ENCODE peak calls at places on chromosomes 4 and X, in six cellular contexts. One of them, this sample, is unnamed.
A peak's percentile ranks its signal among the peaks of the same experiment; 100 is the strongest.

GRCh38 chrX:17078031-17078730 is 131.7 kb downstream of the REPS2 start:
- DNase-seq in PC-3: peak; percentile 42
- DNase-seq in pancreas: no peak
- DNase-seq in psoas muscle: no peak
- DNase-seq in stomach: no peak
- DNase-seq in endodermal cell: no peak
- DNase-seq in this sample: no peak

GRCh38 chr4:183140911-183141320 is 41.9 kb downstream of the WWC2 start:
- DNase-seq in PC-3: no peak
- DNase-seq in pancreas: no peak
- DNase-seq in psoas muscle: no peak
- DNase-seq in stomach: no peak
- DNase-seq in endodermal cell: no peak
- DNase-seq in this sample: no peak

GRCh38 chr4:7769936-7770674 is 169.6 kb downstream of the AFAP1 start:
- DNase-seq in PC-3: peak; percentile 15
- DNase-seq in pancreas: no peak
- DNase-seq in psoas muscle: no peak
- DNase-seq in stomach: no peak
- DNase-seq in endodermal cell: peak; percentile 81
- DNase-seq in this sample: no peak

GRCh38 chrX:74419861-74420193 is 1.5 kb upstream of the SLC16A2 start:
- DNase-seq in PC-3: peak; percentile 32
- DNase-seq in pancreas: peak; percentile 1
- DNase-seq in psoas muscle: no peak
- DNase-seq in stomach: no peak
- DNase-seq in endodermal cell: no peak
- DNase-seq in this sample: peak; percentile 14

GRCh38 chr4:151197258-151197657 is 79.7 kb upstream of the PRSS48 start:
- DNase-seq in PC-3: peak; percentile 9
- DNase-seq in pancreas: no peak
- DNase-seq in psoas muscle: no peak
- DNase-seq in stomach: no peak
- DNase-seq in endodermal cell: no peak
- DNase-seq in this sample: no peak

GRCh38 chrX:69080912-69081465 is 84.3 kb downstream of the PJA1 start:
- DNase-seq in PC-3: no peak
- DNase-seq in pancreas: no peak
- DNase-seq in psoas muscle: peak; percentile 41
- DNase-seq in stomach: no peak
- DNase-seq in endodermal cell: no peak
- DNase-seq in this sample: no peak

GRCh38 chr4:67918428-67918827 is 34.6 kb upstream of the TMPRSS11D start:
- DNase-seq in PC-3: peak; percentile 33
- DNase-seq in pancreas: no peak
- DNase-seq in psoas muscle: no peak
- DNase-seq in stomach: no peak
- DNase-seq in endodermal cell: no peak
- DNase-seq in this sample: no peak

GRCh38 chrX:129693343-129693742 is 38.6 kb upstream of the APLN start:
- DNase-seq in PC-3: no peak
- DNase-seq in pancreas: no peak
- DNase-seq in psoas muscle: no peak
- DNase-seq in stomach: no peak
- DNase-seq in endodermal cell: no peak
- DNase-seq in this sample: no peak

GRCh38 chr4:153495480-153496206 is 29.5 kb downstream of the TMEM131L start:
- DNase-seq in PC-3: peak; percentile 54
- DNase-seq in pancreas: no peak
- DNase-seq in psoas muscle: no peak
- DNase-seq in stomach: no peak
- DNase-seq in endodermal cell: no peak
- DNase-seq in this sample: no peak

GRCh38 chr4:144658908-144659307 is 13.0 kb downstream of the HHIP start:
- DNase-seq in PC-3: peak; percentile 44
- DNase-seq in pancreas: no peak
- DNase-seq in psoas muscle: no peak
- DNase-seq in stomach: no peak
- DNase-seq in endodermal cell: no peak
- DNase-seq in this sample: no peak

GRCh38 chrX:49225858-49226257 is 7.3 kb downstream of the CACNA1F start:
- DNase-seq in PC-3: no peak
- DNase-seq in pancreas: no peak
- DNase-seq in psoas muscle: no peak
- DNase-seq in stomach: no peak
- DNase-seq in endodermal cell: no peak
- DNase-seq in this sample: no peak

GRCh38 chrX:32687379-32687778 is 524.0 kb downstream of the DMD start:
- DNase-seq in PC-3: no peak
- DNase-seq in pancreas: no peak
- DNase-seq in psoas muscle: peak; percentile 17
- DNase-seq in stomach: no peak
- DNase-seq in endodermal cell: peak; percentile 46
- DNase-seq in this sample: no peak

GRCh38 chr4:30454504-30454903 is 265.7 kb upstream of the PCDH7 start:
- DNase-seq in PC-3: no peak
- DNase-seq in pancreas: no peak
- DNase-seq in psoas muscle: no peak
- DNase-seq in stomach: no peak
- DNase-seq in endodermal cell: no peak
- DNase-seq in this sample: no peak

GRCh38 chr4:36128689-36129088 is 115.6 kb downstream of the ARAP2 start:
- DNase-seq in PC-3: no peak
- DNase-seq in pancreas: no peak
- DNase-seq in psoas muscle: no peak
- DNase-seq in stomach: no peak
- DNase-seq in endodermal cell: no peak
- DNase-seq in this sample: no peak

GRCh38 chrX:111854778-111855490 is 21.0 kb upstream of the TRPC5OS start:
- DNase-seq in PC-3: no peak
- DNase-seq in pancreas: no peak
- DNase-seq in psoas muscle: no peak
- DNase-seq in stomach: no peak
- DNase-seq in endodermal cell: peak; percentile 71
- DNase-seq in this sample: no peak

GRCh38 chr4:77036206-77036605 is 39.6 kb downstream of the CCNI start:
- DNase-seq in PC-3: no peak
- DNase-seq in pancreas: no peak
- DNase-seq in psoas muscle: no peak
- DNase-seq in stomach: no peak
- DNase-seq in endodermal cell: no peak
- DNase-seq in this sample: no peak

GRCh38 chrX:111868726-111869638 is 7.0 kb upstream of the TRPC5OS start:
- DNase-seq in PC-3: peak; percentile 9
- DNase-seq in pancreas: no peak
- DNase-seq in psoas muscle: no peak
- DNase-seq in stomach: no peak
- DNase-seq in endodermal cell: peak; percentile 46
- DNase-seq in this sample: no peak

GRCh38 chr4:40939826-40940225 is 190.1 kb downstream of the NSUN7 start:
- DNase-seq in PC-3: no peak
- DNase-seq in pancreas: no peak
- DNase-seq in psoas muscle: no peak
- DNase-seq in stomach: no peak
- DNase-seq in endodermal cell: no peak
- DNase-seq in this sample: no peak

GRCh38 chr4:40363945-40364344 is 28.8 kb downstream of the CHRNA9 start:
- DNase-seq in PC-3: no peak
- DNase-seq in pancreas: no peak
- DNase-seq in psoas muscle: no peak
- DNase-seq in stomach: no peak
- DNase-seq in endodermal cell: no peak
- DNase-seq in this sample: no peak

GRCh38 chrX:154748712-154749339 is 2.1 kb downstream of the GAB3 start:
- DNase-seq in PC-3: peak; percentile 88
- DNase-seq in pancreas: no peak
- DNase-seq in psoas muscle: no peak
- DNase-seq in stomach: no peak
- DNase-seq in endodermal cell: peak; percentile 59
- DNase-seq in this sample: peak; percentile 25

GRCh38 chr4:123102897-123103489 is 180.6 kb upstream of the NUDT6 start:
- DNase-seq in PC-3: peak; percentile 54
- DNase-seq in pancreas: no peak
- DNase-seq in psoas muscle: no peak
- DNase-seq in stomach: no peak
- DNase-seq in endodermal cell: no peak
- DNase-seq in this sample: no peak

DNA sequence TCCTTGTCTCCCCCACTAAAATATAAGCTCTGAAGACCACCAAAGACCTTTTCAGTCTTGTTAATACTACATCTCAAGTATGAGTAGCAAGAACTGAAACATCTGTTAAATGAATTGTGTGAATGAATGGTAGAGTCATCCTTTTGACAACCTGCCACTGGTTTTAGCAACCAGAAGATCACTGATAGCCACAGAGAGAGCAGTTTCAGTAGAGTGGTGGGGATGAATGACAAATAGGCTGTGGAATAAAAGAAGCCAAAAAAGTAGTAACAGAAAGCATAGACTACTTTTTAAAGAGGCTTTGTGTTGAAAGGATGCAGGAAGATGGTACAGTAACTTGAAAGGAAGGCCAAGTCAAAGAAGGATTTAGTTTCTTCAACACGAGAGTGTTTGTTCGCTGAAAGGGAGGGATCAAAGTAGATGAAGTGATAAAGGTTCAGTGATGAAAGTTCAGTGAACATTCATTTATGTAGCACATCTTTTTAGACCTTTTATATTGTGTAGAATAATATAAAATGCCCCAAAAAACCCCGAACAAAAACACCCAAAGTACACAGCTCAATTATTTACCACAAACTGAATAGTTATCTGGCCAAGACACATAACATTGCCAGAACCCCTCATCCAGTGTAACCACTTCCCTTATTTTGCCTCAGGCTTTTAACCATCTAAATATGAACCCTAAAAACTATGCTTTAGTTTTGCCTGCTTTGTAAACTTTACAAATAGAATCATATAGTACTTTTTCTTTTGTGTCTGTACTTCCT is 40.1 kb upstream of the EIF1AX start:
- DNase-seq in PC-3: no peak
- DNase-seq in pancreas: no peak
- DNase-seq in psoas muscle: no peak
- DNase-seq in stomach: no peak
- DNase-seq in endodermal cell: no peak
- DNase-seq in this sample: no peak
- H3K36me3 ChIP-seq in PC-3: no peaks in the 10 kb centered on the region
- H3K36me3 ChIP-seq in pancreas: no peaks in the 10 kb centered on the region
- H3K36me3 ChIP-seq in psoas muscle: no peaks in the 10 kb centered on the region
- H3K36me3 ChIP-seq in stomach: peaks cover 20% of the 10 kb centered on the region
- H3K36me3 ChIP-seq in endodermal cell: peaks cover 22% of the 10 kb centered on the region
- H3K36me3 ChIP-seq in this sample: no peaks in the 10 kb centered on the region

GRCh38 chrX:2712428-2712827 is 21.3 kb downstream of the CD99 start:
- DNase-seq in PC-3: no peak
- DNase-seq in pancreas: no peak
- DNase-seq in psoas muscle: no peak
- DNase-seq in stomach: no peak
- DNase-seq in endodermal cell: no peak
- DNase-seq in this sample: no peak
- H3K36me3 ChIP-seq in PC-3: peaks cover 7% of the 10 kb centered on the region
- H3K36me3 ChIP-seq in pancreas: peaks cover 11% of the 10 kb centered on the region
- H3K36me3 ChIP-seq in psoas muscle: no peaks in the 10 kb centered on the region
- H3K36me3 ChIP-seq in stomach: peaks cover 47% of the 10 kb centered on the region
- H3K36me3 ChIP-seq in endodermal cell: peaks cover 45% of the 10 kb centered on the region
- H3K36me3 ChIP-seq in this sample: no peaks in the 10 kb centered on the region

GRCh38 chr4:37847311-37847710 is 20.8 kb downstream of the PGM2 start:
- DNase-seq in PC-3: no peak
- DNase-seq in pancreas: no peak
- DNase-seq in psoas muscle: no peak
- DNase-seq in stomach: no peak
- DNase-seq in endodermal cell: no peak
- DNase-seq in this sample: no peak

GRCh38 chr4:37844204-37844603 is 17.7 kb downstream of the PGM2 start:
- DNase-seq in PC-3: no peak
- DNase-seq in pancreas: no peak
- DNase-seq in psoas muscle: no peak
- DNase-seq in stomach: no peak
- DNase-seq in endodermal cell: no peak
- DNase-seq in this sample: no peak

GRCh38 chr4:37839426-37839825 is 12.9 kb downstream of the PGM2 start:
- DNase-seq in PC-3: no peak
- DNase-seq in pancreas: no peak
- DNase-seq in psoas muscle: no peak
- DNase-seq in stomach: no peak
- DNase-seq in endodermal cell: no peak
- DNase-seq in this sample: no peak

DNA sequence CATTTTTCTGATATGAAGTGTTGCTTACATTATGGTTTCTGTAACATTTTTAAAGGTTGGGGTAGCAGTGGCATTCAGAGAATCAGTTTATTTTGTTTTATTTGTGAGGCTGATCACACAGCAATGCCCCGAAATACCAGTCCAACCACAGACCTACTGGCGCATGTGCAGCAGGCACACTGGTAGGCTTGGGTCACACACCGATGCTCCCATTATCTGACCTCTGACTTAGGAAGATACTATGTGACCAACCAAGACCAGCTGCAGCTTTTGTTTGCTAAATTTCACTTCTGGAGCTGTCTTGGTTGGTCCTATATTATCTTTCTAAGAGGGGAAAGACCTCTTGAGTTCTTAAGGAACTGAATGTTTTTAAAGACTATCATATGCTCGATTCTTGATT is 18.7 kb downstream of the PGM2 start:
- DNase-seq in PC-3: no peak
- DNase-seq in pancreas: no peak
- DNase-seq in psoas muscle: no peak
- DNase-seq in stomach: no peak
- DNase-seq in endodermal cell: no peak
- DNase-seq in this sample: no peak
- H3K36me3 ChIP-seq in PC-3: peaks cover 13% of the 10 kb centered on the region
- H3K36me3 ChIP-seq in pancreas: no peaks in the 10 kb centered on the region
- H3K36me3 ChIP-seq in psoas muscle: no peaks in the 10 kb centered on the region
- H3K36me3 ChIP-seq in stomach: peaks cover 87% of the 10 kb centered on the region
- H3K36me3 ChIP-seq in endodermal cell: peaks cover 52% of the 10 kb centered on the region
- H3K36me3 ChIP-seq in this sample: no peaks in the 10 kb centered on the region

DNA sequence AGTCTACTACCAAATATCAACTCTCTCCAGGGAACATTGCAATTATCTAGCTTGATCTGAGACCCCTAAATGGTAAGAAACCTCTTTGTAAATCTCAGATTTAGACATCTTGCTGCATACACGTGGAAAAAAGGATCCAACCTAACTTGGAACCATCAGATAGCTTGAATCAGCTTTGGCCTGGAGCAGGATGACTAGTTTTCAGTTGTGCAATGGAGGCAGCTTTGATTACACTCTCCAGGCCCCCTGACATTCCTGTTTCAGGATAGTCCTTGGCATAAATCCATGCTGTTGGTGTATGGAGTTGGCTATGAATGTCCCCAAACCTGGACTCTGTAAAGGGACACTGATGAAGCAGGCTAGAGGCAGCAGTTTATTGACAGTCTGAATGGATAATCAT is 1061.9 kb upstream of the TENM3 start:
- DNase-seq in PC-3: no peak
- DNase-seq in pancreas: no peak
- DNase-seq in psoas muscle: no peak
- DNase-seq in stomach: no peak
- DNase-seq in endodermal cell: no peak
- DNase-seq in this sample: no peak
- H3K36me3 ChIP-seq in PC-3: no peaks in the 10 kb centered on the region
- H3K36me3 ChIP-seq in pancreas: no peaks in the 10 kb centered on the region
- H3K36me3 ChIP-seq in psoas muscle: no peaks in the 10 kb centered on the region
- H3K36me3 ChIP-seq in stomach: no peaks in the 10 kb centered on the region
- H3K36me3 ChIP-seq in endodermal cell: no peaks in the 10 kb centered on the region
- H3K36me3 ChIP-seq in this sample: no peaks in the 10 kb centered on the region

GRCh38 chrX:136220535-136220934 is 30.7 kb downstream of the MAP7D3 start:
- DNase-seq in PC-3: peak; percentile 72
- DNase-seq in pancreas: no peak
- DNase-seq in psoas muscle: no peak
- DNase-seq in stomach: no peak
- DNase-seq in endodermal cell: no peak
- DNase-seq in this sample: no peak
- H3K36me3 ChIP-seq in PC-3: no peaks in the 10 kb centered on the region
- H3K36me3 ChIP-seq in pancreas: no peaks in the 10 kb centered on the region
- H3K36me3 ChIP-seq in psoas muscle: no peaks in the 10 kb centered on the region
- H3K36me3 ChIP-seq in stomach: peaks cover 47% of the 10 kb centered on the region
- H3K36me3 ChIP-seq in endodermal cell: peaks cover 17% of the 10 kb centered on the region
- H3K36me3 ChIP-seq in this sample: no peaks in the 10 kb centered on the region